ENCODE peak calls at places on chromosome 4, in six cellular contexts. One of them, this sample, is unnamed. For H3K9me3, the result is how much of the 10 kb centered on the place peaks cover.

GRCh38 chr4:19329631-19330030 is 922.1 kb upstream of the SLIT2 start:
- DNase-seq in esophagus squamous epithelium: no peak
- DNase-seq in tibial nerve: no peak
- DNase-seq in stomach: no peak
- DNase-seq in adrenal gland: no peak
- DNase-seq in ovary: no peak
- DNase-seq in this sample: no peak

GRCh38 chr4:23323436-23323835 is 566.4 kb downstream of the PPARGC1A start:
- DNase-seq in tibial nerve: no peak
- DNase-seq in esophagus squamous epithelium: no peak
- DNase-seq in adrenal gland: no peak
- DNase-seq in ovary: no peak
- DNase-seq in stomach: no peak
- DNase-seq in this sample: no peak

GRCh38 chr4:177771645-177772044 is 329.4 kb upstream of the AGA start:
- DNase-seq in ovary: no peak
- DNase-seq in esophagus squamous epithelium: no peak
- DNase-seq in tibial nerve: no peak
- DNase-seq in adrenal gland: no peak
- DNase-seq in stomach: no peak
- DNase-seq in this sample: no peak

GRCh38 chr4:16227462-16227868 is 1.2 kb upstream of the TAPT1 start:
- DNase-seq in ovary: peak
- DNase-seq in esophagus squamous epithelium: no peak
- DNase-seq in stomach: peak
- DNase-seq in tibial nerve: peak
- DNase-seq in adrenal gland: peak
- DNase-seq in this sample: peak

GRCh38 chr4:188918787-188919186 is 779.5 kb downstream of the TRIML1 start:
- DNase-seq in tibial nerve: no peak
- DNase-seq in ovary: no peak
- DNase-seq in esophagus squamous epithelium: no peak
- DNase-seq in stomach: no peak
- DNase-seq in adrenal gland: no peak
- DNase-seq in this sample: no peak

GRCh38 chr4:67684839-67685531 is 16.0 kb downstream of the UBA6 start:
- DNase-seq in adrenal gland: no peak
- DNase-seq in ovary: no peak
- DNase-seq in stomach: no peak
- DNase-seq in esophagus squamous epithelium: no peak
- DNase-seq in tibial nerve: no peak
- DNase-seq in this sample: no peak

GRCh38 chr4:8522160-8523120 is 57.8 kb upstream of the GPR78 start:
- DNase-seq in adrenal gland: no peak
- DNase-seq in ovary: no peak
- DNase-seq in esophagus squamous epithelium: no peak
- DNase-seq in tibial nerve: no peak
- DNase-seq in stomach: no peak
- DNase-seq in this sample: no peak

GRCh38 chr4:16110906-16111305 is 27.1 kb upstream of the PROM1 start:
- DNase-seq in adrenal gland: no peak
- DNase-seq in ovary: no peak
- DNase-seq in stomach: no peak
- DNase-seq in esophagus squamous epithelium: no peak
- DNase-seq in tibial nerve: no peak
- DNase-seq in this sample: no peak

GRCh38 chr4:41258783-41259182 is 2.1 kb downstream of the UCHL1 start:
- DNase-seq in ovary: peak
- DNase-seq in stomach: no peak
- DNase-seq in adrenal gland: peak
- DNase-seq in esophagus squamous epithelium: no peak
- DNase-seq in tibial nerve: no peak
- DNase-seq in this sample: no peak

GRCh38 chr4:34972189-34972588 is 1272.1 kb downstream of the ARAP2 start:
- DNase-seq in ovary: no peak
- DNase-seq in tibial nerve: no peak
- DNase-seq in stomach: no peak
- DNase-seq in esophagus squamous epithelium: no peak
- DNase-seq in adrenal gland: no peak
- DNase-seq in this sample: no peak

GRCh38 chr4:84652478-84652877 is 69.6 kb downstream of the CDS1 start:
- DNase-seq in esophagus squamous epithelium: no peak
- DNase-seq in ovary: no peak
- DNase-seq in tibial nerve: no peak
- DNase-seq in adrenal gland: no peak
- DNase-seq in stomach: no peak
- DNase-seq in this sample: no peak

GRCh38 chr4:8847331-8847730 is 24.3 kb downstream of the HMX1 start:
- DNase-seq in adrenal gland: no peak
- DNase-seq in tibial nerve: no peak
- DNase-seq in stomach: no peak
- DNase-seq in ovary: no peak
- DNase-seq in esophagus squamous epithelium: no peak
- DNase-seq in this sample: no peak

GRCh38 chr4:53651142-53651720 is 59.9 kb upstream of the LNX1 start:
- DNase-seq in stomach: peak
- DNase-seq in ovary: peak
- DNase-seq in adrenal gland: no peak
- DNase-seq in tibial nerve: peak
- DNase-seq in esophagus squamous epithelium: no peak
- DNase-seq in this sample: no peak

DNA sequence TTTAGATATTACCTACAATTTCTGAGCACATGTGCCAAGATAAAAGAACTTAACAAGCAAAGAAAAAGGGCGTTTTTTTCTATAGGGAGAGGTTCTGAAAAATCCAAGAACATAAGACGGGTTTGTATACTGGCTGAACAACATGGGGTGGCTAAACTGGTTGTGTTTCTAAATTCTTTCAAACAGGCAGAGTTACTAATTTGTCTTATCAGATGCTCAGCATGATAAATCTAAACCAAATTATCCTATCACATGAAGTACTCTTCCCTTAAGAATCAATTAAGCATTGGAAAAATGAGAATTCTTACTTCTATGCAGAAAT is 45.4 kb upstream of the PGM2 start:
- DNase-seq in stomach: no peak
- DNase-seq in esophagus squamous epithelium: no peak
- DNase-seq in adrenal gland: no peak
- DNase-seq in ovary: no peak
- DNase-seq in tibial nerve: no peak
- DNase-seq in this sample: no peak
- TF ChIP-seq CTCF in stomach: no peak
- TF ChIP-seq CTCF in esophagus squamous epithelium: no peak
- TF ChIP-seq CTCF in adrenal gland: no peak
- TF ChIP-seq CTCF in ovary: no peak
- TF ChIP-seq CTCF in tibial nerve: no peak
- TF ChIP-seq CTCF in this sample: no peak

DNA sequence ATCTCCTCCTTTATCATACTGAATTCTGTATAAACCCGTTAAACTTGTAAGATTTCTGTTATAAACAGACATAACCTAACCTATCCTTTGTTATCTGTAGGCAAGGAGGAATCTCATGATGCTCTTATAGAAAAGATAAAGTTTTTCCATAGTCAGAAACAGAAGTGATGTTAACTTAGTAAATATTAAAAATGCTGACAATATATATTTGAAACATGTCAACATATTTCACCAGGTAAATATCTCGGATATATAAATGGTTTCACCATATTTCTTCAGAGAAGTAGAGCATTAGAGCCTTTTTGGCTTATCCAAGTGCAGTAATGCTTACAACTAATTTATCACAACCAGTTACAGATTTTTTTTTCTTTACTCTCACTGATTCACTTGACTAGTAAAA is 625.9 kb downstream of the PDHA2 start:
- DNase-seq in stomach: no peak
- DNase-seq in tibial nerve: no peak
- DNase-seq in esophagus squamous epithelium: no peak
- DNase-seq in ovary: no peak
- DNase-seq in adrenal gland: no peak
- DNase-seq in this sample: no peak
- H3K9me3 ChIP-seq in stomach: under half
- H3K9me3 ChIP-seq in tibial nerve: under half
- H3K9me3 ChIP-seq in esophagus squamous epithelium: under half
- H3K9me3 ChIP-seq in ovary: under half
- H3K9me3 ChIP-seq in adrenal gland: under half
- H3K9me3 ChIP-seq in this sample: under half

GRCh38 chr4:75723117-75723801 is 1.1 kb upstream of the USO1 start:
- DNase-seq in adrenal gland: no peak
- DNase-seq in stomach: no peak
- DNase-seq in ovary: no peak
- DNase-seq in tibial nerve: no peak
- DNase-seq in esophagus squamous epithelium: no peak
- DNase-seq in this sample: no peak

GRCh38 chr4:75724066-75724866 is at the start of gene USO1:
- DNase-seq in tibial nerve: peak
- DNase-seq in esophagus squamous epithelium: peak
- DNase-seq in stomach: peak
- DNase-seq in adrenal gland: peak
- DNase-seq in ovary: peak
- DNase-seq in this sample: peak

GRCh38 chr4:75723802-75724065 is 643 bp upstream of the USO1 start:
- DNase-seq in esophagus squamous epithelium: no peak
- DNase-seq in stomach: no peak
- DNase-seq in adrenal gland: no peak
- DNase-seq in ovary: no peak
- DNase-seq in tibial nerve: no peak
- DNase-seq in this sample: no peak

GRCh38 chr4:75726577-75726976 is 2.2 kb downstream of the USO1 start:
- DNase-seq in ovary: no peak
- DNase-seq in adrenal gland: no peak
- DNase-seq in esophagus squamous epithelium: no peak
- DNase-seq in tibial nerve: no peak
- DNase-seq in stomach: no peak
- DNase-seq in this sample: no peak

GRCh38 chr4:75724867-75725724 is 719 bp downstream of the USO1 start:
- DNase-seq in adrenal gland: peak
- DNase-seq in ovary: peak
- DNase-seq in esophagus squamous epithelium: peak
- DNase-seq in stomach: peak
- DNase-seq in tibial nerve: peak
- DNase-seq in this sample: peak
- TF ChIP-seq POLR2A in adrenal gland: no peak
- TF ChIP-seq POLR2A in ovary: no peak
- TF ChIP-seq POLR2A in esophagus squamous epithelium: no peak
- TF ChIP-seq POLR2A in stomach: peak
- TF ChIP-seq POLR2A in tibial nerve: no peak
- TF ChIP-seq POLR2A in this sample: no peak

DNA sequence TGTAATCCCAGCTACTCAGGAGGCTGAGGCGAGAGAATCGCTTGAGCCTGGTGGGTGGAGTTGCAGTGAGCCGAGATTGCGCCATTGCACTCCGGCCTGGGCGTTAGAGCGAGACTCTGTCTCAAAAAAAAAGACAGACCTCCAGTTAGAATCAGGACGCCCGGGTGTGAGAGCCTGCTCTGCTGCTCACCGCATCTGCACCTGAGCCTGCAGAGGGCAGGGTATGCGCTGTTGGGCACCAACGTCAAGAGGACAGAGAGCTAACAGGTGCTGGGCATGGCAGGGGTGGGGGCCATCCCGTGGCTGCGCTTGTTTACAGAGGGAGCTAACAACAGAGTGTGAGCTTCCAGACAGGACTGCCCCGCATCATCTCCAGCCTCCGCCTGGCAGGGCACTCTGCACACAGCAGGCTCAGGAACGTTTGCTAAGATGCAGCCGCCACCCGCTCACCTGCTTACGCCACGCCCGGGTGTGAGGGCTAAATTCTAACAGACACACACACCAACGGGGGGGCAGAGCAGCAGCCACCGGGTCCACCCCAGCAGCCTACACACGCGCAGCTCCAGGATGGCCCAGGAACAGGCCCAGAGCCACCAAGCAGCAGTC is 50.0 kb upstream of the CPLX1 start:
- DNase-seq in adrenal gland: no peak
- DNase-seq in stomach: no peak
- DNase-seq in ovary: no peak
- DNase-seq in tibial nerve: no peak
- DNase-seq in esophagus squamous epithelium: no peak
- DNase-seq in this sample: no peak
- TF ChIP-seq CTCF in adrenal gland: no peak
- TF ChIP-seq CTCF in stomach: no peak
- TF ChIP-seq CTCF in ovary: no peak
- TF ChIP-seq CTCF in tibial nerve: no peak
- TF ChIP-seq CTCF in esophagus squamous epithelium: no peak
- TF ChIP-seq CTCF in this sample: no peak

GRCh38 chr4:2103843-2104547 is 44.9 kb downstream of the NAT8L start:
- DNase-seq in adrenal gland: no peak
- DNase-seq in esophagus squamous epithelium: no peak
- DNase-seq in stomach: no peak
- DNase-seq in tibial nerve: no peak
- DNase-seq in ovary: no peak
- DNase-seq in this sample: no peak
- H3K9me3 ChIP-seq in adrenal gland: under half
- H3K9me3 ChIP-seq in esophagus squamous epithelium: under half
- H3K9me3 ChIP-seq in stomach: under half
- H3K9me3 ChIP-seq in tibial nerve: under half
- H3K9me3 ChIP-seq in ovary: under half
- H3K9me3 ChIP-seq in this sample: under half